ENCODE peak calls at places on chromosomes 6 and 20, in seven cellular contexts. G is IMR-90, R is mesenchymal stem cell, L is H1, J is H9, K is neuronal stem cell, Q is trophoblast cell. T is an unnamed sample.

GRCh38 chr6:167915139-167915538 is 82.3 kb upstream of the KIF25 start:
- DNase-seq in G (no peak), R (no peak), L (no peak), J (no peak), K (no peak), Q (no peak), T (no peak)

GRCh38 chr6:124676033-124676432 is 286.2 kb upstream of the RNF217 start:
- DNase-seq in G (peak), R (peak), L (no peak), J (no peak), K (no peak), Q (peak), T (no peak)

GRCh38 chr6:8579372-8579771 is 144.0 kb upstream of the SLC35B3 start:
- DNase-seq in G (no peak), R (no peak), L (no peak), J (no peak), K (no peak), Q (peak), T (no peak)

GRCh38 chr20:10565191-10565921 is 108.4 kb downstream of the JAG1 start:
- DNase-seq in G (peak), R (peak), L (no peak), J (no peak), K (no peak), Q (peak), T (peak)

GRCh38 chr6:79600313-79601019 is 30.7 kb upstream of the SH3BGRL2 start:
- DNase-seq in G (no peak), R (peak), L (no peak), J (no peak), K (no peak), Q (no peak), T (no peak)

GRCh38 chr6:167779123-167779992 is 47.4 kb upstream of the AFDN start:
- DNase-seq in G (no peak), R (no peak), L (no peak), J (no peak), K (no peak), Q (no peak), T (no peak)

GRCh38 chr6:131400054-131400781 is 172.8 kb upstream of the ARG1 start:
- DNase-seq in G (peak), R (peak), L (no peak), J (no peak), K (no peak), Q (peak), T (peak)

GRCh38 chr6:81166770-81167169 is 585.7 kb downstream of the TENT5A start:
- DNase-seq in G (peak), R (peak), L (no peak), J (no peak), K (no peak), Q (no peak), T (no peak)

GRCh38 chr20:49276895-49277785 is 717 bp downstream of the ZNFX1 start:
- DNase-seq in G (no peak), R (peak), L (no peak), J (no peak), K (no peak), Q (peak), T (peak)

GRCh38 chr20:23043376-23043775 is 6.1 kb downstream of the THBD start:
- DNase-seq in G (no peak), R (no peak), L (no peak), J (no peak), K (no peak), Q (no peak), T (peak)

DNA sequence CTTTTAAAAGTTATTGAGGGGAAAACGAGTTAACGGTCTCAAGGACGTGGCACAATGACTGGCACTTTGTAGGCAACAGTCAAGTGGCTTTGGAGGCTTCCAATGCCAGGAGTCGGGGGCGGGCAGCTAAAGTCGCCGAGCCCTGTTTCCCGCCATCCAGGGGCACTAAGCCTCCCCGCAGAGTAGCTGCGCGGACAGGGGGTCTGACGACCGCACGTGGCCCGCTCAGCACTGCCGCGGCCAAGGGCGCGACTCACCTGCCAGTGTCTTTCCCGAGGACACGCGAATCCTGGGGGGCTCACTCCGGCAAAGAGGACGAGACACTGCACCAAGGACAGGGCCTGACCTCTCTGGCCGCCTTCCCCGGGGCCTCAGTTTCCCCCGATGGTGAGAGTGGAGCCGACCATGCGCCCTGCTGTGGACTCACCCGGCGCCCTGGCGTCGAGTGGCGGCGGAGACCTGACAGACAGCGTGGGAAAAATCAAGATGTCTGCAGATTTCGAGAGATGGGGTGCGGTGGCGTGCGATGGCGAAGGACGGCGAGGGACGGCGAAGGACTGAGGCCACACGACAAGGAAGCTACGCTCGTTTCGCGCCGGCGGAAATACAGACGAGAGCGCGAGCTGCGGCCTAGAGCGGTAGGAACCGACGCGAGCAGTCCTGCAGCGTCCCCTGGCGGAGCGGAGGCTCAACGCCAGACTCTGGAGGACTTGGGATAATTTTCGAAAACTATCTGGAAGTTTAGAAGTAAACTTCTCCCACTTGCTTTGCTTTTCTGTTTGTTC is at the start of gene SNHG17:
- DNase-seq in G (peak), R (peak), L (peak), J (peak), K (peak), Q (peak), T (peak)
- H3K23ac ChIP-seq in G (peak), R (peak), L (no peak), J (no peak), K (peak), Q (no peak), T (peak)

GRCh38 chr20:63150911-63151531 is 64.9 kb downstream of the YTHDF1 start:
- DNase-seq in G (no peak), R (no peak), L (no peak), J (no peak), K (no peak), Q (no peak), T (no peak)
- H2AK5ac ChIP-seq in G (no peak), R (no peak), L (no peak), J (no peak), K (peak), Q (no peak), T (no peak)

GRCh38 chr6:34865107-34865506 is 22.7 kb downstream of the TAF11 start:
- DNase-seq in G (peak), R (peak), L (no peak), J (no peak), K (no peak), Q (no peak), T (no peak)

GRCh38 chr6:34867484-34867883 is 20.4 kb downstream of the TAF11 start:
- DNase-seq in G (no peak), R (no peak), L (no peak), J (no peak), K (no peak), Q (peak), T (peak)

GRCh38 chr6:34864007-34864406 is 23.8 kb downstream of the TAF11 start:
- DNase-seq in G (no peak), R (no peak), L (no peak), J (no peak), K (no peak), Q (no peak), T (no peak)

GRCh38 chr6:34871853-34872252 is 16.0 kb downstream of the TAF11 start:
- DNase-seq in G (no peak), R (no peak), L (no peak), J (no peak), K (no peak), Q (no peak), T (no peak)

DNA sequence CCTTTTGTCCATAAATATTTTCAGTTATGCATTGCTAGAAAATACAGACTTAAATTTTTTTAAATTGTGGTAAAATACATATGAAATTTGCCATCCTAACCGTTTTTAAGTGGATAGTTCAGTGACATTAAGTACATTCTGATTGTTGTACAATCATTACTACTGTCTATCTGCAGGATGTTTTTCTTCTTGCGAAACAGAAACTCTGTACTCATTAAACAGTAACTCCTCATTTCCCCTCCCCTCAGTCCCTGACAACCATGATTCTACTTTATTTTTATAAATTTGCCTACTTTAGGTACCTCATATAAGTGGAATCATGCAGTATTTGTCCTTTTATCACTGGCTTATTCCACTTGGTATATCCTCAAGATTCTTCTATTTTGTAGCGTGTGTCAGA is 21.3 kb downstream of the TAF11 start:
- DNase-seq in G (no peak), R (no peak), L (no peak), J (no peak), K (no peak), Q (no peak), T (no peak)
- H3K23ac ChIP-seq in G (no peak), R (no peak), L (no peak), J (no peak), K (no peak), Q (no peak), T (no peak)

DNA sequence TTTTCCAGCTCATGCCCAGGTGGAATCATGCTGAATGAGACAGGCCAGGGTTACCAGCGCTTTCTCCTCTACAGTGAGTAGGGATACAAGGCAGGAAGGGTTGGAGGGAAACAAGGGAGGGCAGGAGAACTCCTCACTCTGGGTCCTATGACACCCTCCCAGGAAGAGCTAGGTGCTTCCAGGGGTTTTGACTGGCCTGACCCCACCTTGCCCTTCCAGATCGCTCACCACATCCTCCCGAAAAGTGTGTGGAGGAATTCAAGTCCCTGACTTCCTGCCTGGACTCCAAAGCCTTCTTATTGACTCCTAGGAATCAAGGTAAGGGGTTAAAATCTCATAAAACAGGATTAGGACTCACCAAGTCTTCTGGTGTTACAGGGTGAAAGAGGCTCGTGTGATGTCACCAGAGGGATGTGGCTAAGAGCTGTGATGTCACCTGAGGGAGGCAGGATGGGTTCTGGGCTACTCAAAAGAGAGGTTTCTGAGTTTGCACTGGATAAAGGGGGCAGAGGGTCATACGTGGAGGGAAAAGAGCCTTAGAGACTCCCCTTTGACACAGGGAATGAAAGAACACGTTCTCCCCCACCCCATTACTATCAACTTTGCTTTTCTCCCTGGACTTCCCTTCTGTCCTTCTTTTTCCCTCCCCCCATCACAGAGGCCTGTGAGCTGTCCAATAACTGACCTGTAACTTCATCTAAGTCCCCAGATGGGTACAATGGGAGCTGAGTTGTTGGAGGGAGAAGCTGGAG is 1.9 kb downstream of the APOM start:
- DNase-seq in G (no peak), R (no peak), L (no peak), J (no peak), K (no peak), Q (no peak), T (no peak)
- H2AK5ac ChIP-seq in G (no peak), R (no peak), L (no peak), J (no peak), K (no peak), Q (no peak), T (no peak)

DNA sequence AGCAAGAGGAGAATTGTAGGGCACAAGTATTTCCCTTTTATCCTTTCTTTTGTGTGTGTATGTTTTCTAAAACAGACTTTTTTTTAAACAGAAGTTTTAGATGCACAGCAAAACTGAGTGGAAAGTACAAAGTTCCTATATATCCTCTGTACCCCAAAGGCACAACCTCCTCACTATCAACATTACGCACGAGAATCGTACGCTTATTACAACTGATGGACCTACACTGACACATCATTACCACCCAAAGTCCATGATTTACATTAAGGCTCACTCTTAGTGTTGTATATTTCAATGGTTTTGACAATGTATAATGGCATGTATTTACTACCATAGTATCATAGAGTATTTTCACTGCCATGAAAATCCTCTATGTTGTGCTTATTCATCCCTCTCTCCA is 32.6 kb downstream of the MAN1A1 start:
- DNase-seq in G (no peak), R (no peak), L (no peak), J (no peak), K (no peak), Q (no peak), T (no peak)
- H3K23ac ChIP-seq in G (no peak), R (no peak), L (no peak), J (no peak), K (no peak), Q (no peak), T (no peak)

DNA sequence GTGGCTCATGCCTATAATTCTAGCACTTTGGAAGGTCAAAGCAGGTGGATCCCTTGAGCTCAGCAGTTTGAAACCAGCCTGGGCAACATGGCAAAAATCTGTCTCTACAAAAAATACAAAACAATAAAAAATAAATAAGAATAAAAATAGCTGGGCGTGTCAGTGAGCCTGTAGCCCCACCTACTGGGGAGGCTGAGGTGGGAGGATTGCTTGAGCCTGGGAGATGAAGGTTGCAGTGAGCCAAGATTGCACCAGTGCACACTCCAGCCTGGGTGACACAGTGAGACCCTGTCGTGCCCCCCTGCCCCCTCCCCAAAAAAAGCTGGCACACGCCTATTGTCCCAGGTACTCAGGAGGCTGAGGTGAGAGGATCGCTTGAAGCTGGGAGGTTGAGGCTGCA is 35.1 kb upstream of the SRPK1 start:
- DNase-seq in G (no peak), R (no peak), L (no peak), J (no peak), K (no peak), Q (peak), T (no peak)
- H2AK5ac ChIP-seq in G (no peak), R (no peak), L (no peak), J (no peak), K (no peak), Q (no peak), T (no peak)

GRCh38 chr6:41719796-41720620 is 15.4 kb downstream of the TFEB start:
- DNase-seq in G (no peak), R (no peak), L (no peak), J (no peak), K (no peak), Q (peak), T (no peak)
- H3K23ac ChIP-seq in G (no peak), R (no peak), L (no peak), J (no peak), K (peak), Q (no peak), T (no peak)